ENCODE peak calls at places on chromosomes 2 and 18, in seven cellular contexts. M, U, B, C, K, Y and N are unnamed samples. For H3K27me3, the result is how much of the 10 kb centered on the place peaks cover.

GRCh38 chr2:148022351-148022750 is 1.5 kb downstream of the MBD5 start:
- DNase-seq in Y (no peak), U (no peak), K (no peak), C (no peak), B (no peak), M (no peak), N (no peak)

GRCh38 chr18:26862084-26862483 is 3.4 kb downstream of the AQP4 start:
- DNase-seq in M (no peak), Y (no peak), K (no peak), U (no peak), C (no peak), B (no peak), N (no peak)

GRCh38 chr18:46718501-46719341 is 38.1 kb downstream of the ST8SIA5 start:
- DNase-seq in Y (peak), B (no peak), C (no peak), U (no peak), K (no peak), M (no peak), N (peak)

GRCh38 chr2:179233037-179233436 is 31.6 kb downstream of the SESTD1 start:
- DNase-seq in Y (peak), K (no peak), M (no peak), U (no peak), B (no peak), C (no peak), N (no peak)

GRCh38 chr2:188789951-188790350 is 184.2 kb upstream of the COL3A1 start:
- DNase-seq in B (no peak), U (no peak), K (no peak), M (no peak), C (no peak), Y (no peak), N (no peak)

GRCh38 chr2:126802316-126802715 is 96.4 kb upstream of the TEX51 start:
- DNase-seq in Y (no peak), U (no peak), C (no peak), B (no peak), K (no peak), M (no peak), N (no peak)

GRCh38 chr18:46281185-46282176 is 177.3 kb downstream of the HAUS1 start:
- DNase-seq in K (peak), C (peak), B (peak), M (peak), Y (peak), U (peak), N (no peak)

GRCh38 chr2:205675861-205676516 is 6.3 kb upstream of the NRP2 start:
- DNase-seq in Y (peak), M (no peak), C (no peak), K (no peak), U (no peak), B (no peak), N (no peak)

GRCh38 chr18:6412933-6413472 is 1.7 kb downstream of the L3MBTL4 start:
- DNase-seq in B (no peak), M (no peak), C (no peak), K (no peak), Y (no peak), U (no peak), N (no peak)

GRCh38 chr18:55488473-55488872 is 99.5 kb downstream of the TCF4 start:
- DNase-seq in B (no peak), M (no peak), C (no peak), Y (no peak), U (no peak), K (peak), N (no peak)

GRCh38 chr2:205785507-205786222 is 103.4 kb downstream of the NRP2 start:
- DNase-seq in K (no peak), M (no peak), C (peak), Y (no peak), U (no peak), B (no peak), N (no peak)

GRCh38 chr2:230869691-230870543 is 5.2 kb downstream of the ITM2C start:
- DNase-seq in M (no peak), U (no peak), K (peak), C (no peak), Y (peak), B (no peak), N (no peak)

DNA sequence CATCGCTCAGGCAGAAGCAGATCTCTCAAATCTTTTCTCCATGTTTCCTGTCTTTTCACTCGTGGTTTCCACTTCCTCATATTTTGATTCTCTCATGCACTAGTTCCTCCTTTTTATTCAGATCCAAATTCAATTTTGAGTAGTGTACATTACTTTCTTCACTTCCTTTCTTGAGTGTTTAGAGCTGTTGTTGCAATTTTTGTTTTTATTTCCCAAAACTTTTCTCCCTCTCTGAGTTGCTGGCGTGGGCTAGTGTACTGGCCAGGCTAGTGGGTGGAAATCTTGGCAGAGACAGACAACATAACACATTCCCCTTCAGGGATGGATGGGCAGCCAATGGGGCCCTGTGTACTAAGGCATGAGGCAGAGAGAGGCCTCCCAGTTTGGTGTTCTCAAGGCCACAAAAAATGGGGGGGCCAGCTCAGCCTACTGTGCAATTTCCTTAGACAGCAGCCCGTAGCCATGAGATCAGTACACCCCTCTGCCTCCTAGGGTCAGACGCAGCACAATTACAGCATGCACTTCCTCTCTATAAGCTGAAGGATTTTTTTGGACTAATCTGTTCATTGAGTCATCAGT is 145.1 kb upstream of the PID1 start:
- DNase-seq in M (no peak), Y (peak), U (no peak), K (no peak), B (peak), C (peak), N (peak)
- H3K4me3 ChIP-seq in M (no peak), Y (no peak), U (no peak), K (no peak), B (no peak), C (no peak), N (no peak)

GRCh38 chr2:176159678-176160250 is 2.7 kb downstream of the HOXD3 start:
- DNase-seq in K (peak), C (no peak), Y (no peak), U (no peak), M (no peak), B (no peak), N (no peak)

GRCh38 chr2:176161817-176162626 is 4.9 kb downstream of the HOXD3 start:
- DNase-seq in B (no peak), K (peak), U (no peak), M (no peak), C (no peak), Y (no peak), N (no peak)

GRCh38 chr2:176160251-176161040 is 3.3 kb downstream of the HOXD3 start:
- DNase-seq in K (peak), U (no peak), B (no peak), M (no peak), Y (no peak), C (no peak), N (no peak)

GRCh38 chr2:176162911-176163654 is 6.0 kb downstream of the HOXD3 start:
- DNase-seq in K (peak), Y (no peak), U (no peak), M (no peak), C (no peak), B (no peak), N (no peak)

DNA sequence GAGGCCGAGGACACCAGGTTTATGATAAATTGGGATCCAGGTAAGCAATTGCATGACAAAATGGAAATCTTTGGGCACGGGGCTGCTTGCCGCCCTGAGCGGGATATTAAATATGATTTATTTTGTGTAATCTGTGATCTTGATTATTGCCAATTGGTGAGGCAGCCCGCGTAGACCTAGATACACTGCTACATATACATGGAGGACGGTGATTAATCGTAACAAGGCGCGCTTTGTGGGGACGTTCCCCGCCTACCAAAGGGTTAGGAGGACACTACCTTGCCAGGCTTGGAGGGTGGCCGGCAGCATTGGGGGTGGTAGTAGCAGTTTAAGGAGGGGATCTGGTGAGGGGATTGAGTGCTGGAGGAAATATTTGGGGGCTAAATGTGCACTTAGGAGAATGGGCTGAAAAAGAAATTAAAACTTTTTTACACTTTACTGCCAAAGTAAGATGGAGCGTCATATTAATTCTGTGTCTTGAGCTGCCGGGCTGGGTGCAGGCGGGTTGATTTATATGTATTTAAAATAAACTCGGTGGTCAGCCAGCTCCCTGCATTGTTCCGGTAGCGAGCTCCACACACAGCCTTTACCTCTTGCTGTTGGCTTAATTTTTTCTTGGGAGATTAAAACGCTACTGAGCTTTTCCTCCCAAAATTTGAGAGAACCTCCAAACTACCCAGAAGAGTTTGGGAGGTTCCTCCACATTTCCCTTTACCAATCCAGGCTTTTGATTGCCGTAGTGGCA is 4.1 kb downstream of the HOXD3 start:
- DNase-seq in Y (no peak), U (no peak), B (no peak), K (peak), M (no peak), C (no peak), N (no peak)
- H3K27me3 ChIP-seq in Y (under half), U (half or more), B (under half), K (half or more), M (half or more), C (half or more), N (half or more)

DNA sequence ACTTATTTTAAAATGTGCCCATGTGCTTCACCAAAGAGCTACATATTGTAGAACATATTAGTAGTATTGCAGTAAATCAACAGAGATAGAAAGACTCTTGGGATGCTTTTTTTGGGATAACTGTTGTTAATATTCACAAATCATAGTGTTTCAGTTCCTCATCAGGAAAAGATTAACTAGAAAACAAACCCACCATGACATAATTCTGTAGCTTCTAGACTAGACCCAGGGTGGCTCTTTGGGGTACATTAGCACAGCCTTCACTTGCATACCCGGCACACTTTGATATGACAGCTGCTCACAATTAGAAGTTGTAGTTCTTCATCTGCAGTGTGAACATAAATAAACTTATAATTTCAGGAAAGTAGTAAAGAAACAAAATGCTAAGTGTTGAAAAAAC is 154.2 kb downstream of the ATP9B start:
- DNase-seq in U (no peak), M (no peak), Y (no peak), C (no peak), K (no peak), B (no peak), N (no peak)
- H3K4me3 ChIP-seq in U (no peak), M (no peak), Y (no peak), C (no peak), K (no peak), B (no peak), N (no peak)

GRCh38 chr2:75173746-75174145 is 25.6 kb downstream of the TACR1 start:
- DNase-seq in Y (no peak), B (no peak), M (no peak), U (no peak), C (no peak), K (no peak), N (no peak)

GRCh38 chr2:75174519-75174918 is 24.8 kb downstream of the TACR1 start:
- DNase-seq in Y (no peak), K (no peak), C (no peak), B (no peak), M (no peak), U (no peak), N (no peak)

GRCh38 chr2:75177427-75177826 is 21.9 kb downstream of the TACR1 start:
- DNase-seq in B (no peak), C (no peak), Y (no peak), M (no peak), K (no peak), U (no peak), N (no peak)

GRCh38 chr2:75175473-75175872 is 23.8 kb downstream of the TACR1 start:
- DNase-seq in B (no peak), K (peak), Y (no peak), U (no peak), C (no peak), M (no peak), N (no peak)

DNA sequence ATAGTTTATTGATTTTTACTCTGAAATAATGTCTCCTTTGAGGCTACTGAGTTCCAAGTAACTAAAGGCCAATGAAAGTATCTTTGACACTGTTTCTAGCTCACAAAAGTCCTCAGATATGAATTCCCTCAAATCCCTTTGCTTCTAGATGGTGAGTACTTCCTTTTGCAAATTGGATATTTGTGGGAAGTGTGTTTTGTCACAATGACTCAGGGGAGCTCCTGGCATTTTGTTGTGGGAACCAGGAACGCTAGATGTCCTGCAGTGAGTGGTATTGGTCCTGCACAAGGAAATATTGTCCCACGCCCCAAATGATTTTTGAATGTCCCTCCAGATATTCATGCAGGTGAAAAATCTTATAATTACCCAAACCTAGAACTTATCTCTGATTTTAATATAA is 24.3 kb downstream of the TACR1 start:
- DNase-seq in U (no peak), Y (no peak), B (no peak), C (no peak), M (no peak), K (no peak), N (no peak)
- H3K27me3 ChIP-seq in U (under half), Y (under half), B (under half), C (under half), M (under half), K (half or more), N (under half)

DNA sequence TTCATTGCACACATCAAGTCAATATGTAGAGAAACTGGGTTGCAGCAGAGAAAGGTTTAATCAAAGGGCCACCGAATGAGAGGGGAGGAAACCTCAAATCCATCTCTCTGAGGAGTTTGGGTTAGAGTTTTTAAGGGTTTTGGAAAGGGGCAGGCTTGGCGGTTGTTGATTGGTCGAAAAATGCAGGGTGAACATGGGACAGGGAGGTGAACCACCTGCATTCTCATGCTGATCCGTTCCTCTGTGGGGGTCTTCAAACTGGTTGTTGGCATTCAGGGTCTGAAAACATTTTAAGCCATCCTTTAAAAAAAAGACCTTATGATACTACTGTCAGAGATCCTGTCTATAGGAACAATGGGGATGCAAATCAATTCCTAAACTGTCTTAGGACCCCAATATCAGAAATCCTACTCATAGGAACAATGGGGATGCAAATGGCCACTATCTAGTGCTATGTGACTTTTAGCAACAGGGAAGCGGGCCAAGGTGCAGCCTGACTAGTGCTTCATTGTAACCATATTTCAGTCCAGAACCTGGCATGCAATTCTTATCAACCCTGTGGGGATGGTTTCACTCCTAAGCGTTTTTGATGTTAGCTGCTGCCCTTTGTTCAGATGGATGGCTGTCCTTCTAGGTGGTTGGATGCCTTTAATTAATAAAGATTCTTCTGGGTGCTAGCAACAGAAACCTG is 120.1 kb upstream of the MGAT5 start:
- DNase-seq in K (no peak), C (no peak), Y (no peak), B (no peak), U (no peak), M (no peak), N (no peak)
- H3K4me3 ChIP-seq in K (no peak), C (no peak), Y (no peak), B (no peak), U (no peak), M (no peak), N (no peak)

GRCh38 chr2:233221378-233222063 is 30.0 kb upstream of the ATG16L1 start:
- DNase-seq in M (no peak), K (no peak), U (no peak), B (no peak), C (no peak), Y (no peak), N (no peak)

GRCh38 chr2:233213975-233214374 is 37.5 kb upstream of the ATG16L1 start:
- DNase-seq in B (no peak), M (no peak), U (no peak), C (no peak), K (no peak), Y (no peak), N (no peak)

GRCh38 chr2:233223059-233223894 is 28.2 kb upstream of the ATG16L1 start:
- DNase-seq in U (no peak), Y (no peak), K (no peak), B (no peak), M (no peak), C (no peak), N (no peak)

GRCh38 chr2:233213011-233213410 is 38.5 kb upstream of the ATG16L1 start:
- DNase-seq in C (no peak), U (no peak), M (no peak), Y (no peak), K (no peak), B (no peak), N (no peak)

GRCh38 chr2:233217892-233218377 is 33.5 kb upstream of the ATG16L1 start:
- DNase-seq in K (no peak), Y (no peak), M (no peak), U (no peak), B (no peak), C (no peak), N (no peak)
- H3K27me3 ChIP-seq in K (under half), Y (under half), M (under half), U (under half), B (under half), C (under half), N (under half)

DNA sequence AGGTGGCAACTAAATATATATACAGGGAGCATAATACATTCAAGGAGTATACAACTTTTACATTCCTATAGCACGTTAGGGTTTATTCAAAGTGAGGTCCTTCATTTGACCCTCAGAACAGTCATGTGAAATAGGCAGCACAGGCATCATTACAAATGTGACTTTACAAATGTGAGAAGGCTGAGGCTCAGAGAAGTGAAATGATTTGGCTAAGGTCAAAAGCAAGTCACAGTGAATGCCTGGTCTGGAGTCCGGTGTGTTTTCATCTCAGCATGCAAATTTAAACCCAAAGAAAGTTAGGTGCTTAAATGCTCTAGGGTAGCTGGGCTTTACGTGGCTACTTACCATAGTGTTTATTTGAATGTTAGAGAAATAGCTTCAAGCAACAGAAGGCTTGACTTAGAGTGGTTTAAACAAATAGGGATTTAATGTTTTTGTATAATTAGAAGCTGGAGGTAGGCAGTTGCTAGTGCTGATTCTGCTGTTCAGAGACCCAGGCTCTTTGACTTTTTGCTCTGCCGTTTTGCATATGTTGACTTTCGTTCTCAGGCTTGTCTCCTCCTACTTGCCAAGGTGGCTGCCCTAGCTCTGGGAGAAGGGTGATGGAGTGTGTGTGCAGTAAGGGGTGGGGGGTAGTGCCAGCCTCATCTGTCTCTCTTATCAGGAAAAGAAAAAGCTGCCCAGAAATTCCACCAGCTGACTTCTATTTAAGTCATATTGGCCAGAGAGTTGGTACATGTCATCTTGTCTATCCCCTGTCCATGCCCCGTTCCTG is 89.2 kb downstream of the PLCL1 start:
- DNase-seq in B (no peak), M (no peak), C (no peak), Y (no peak), U (no peak), K (no peak), N (no peak)
- H3K4me3 ChIP-seq in B (peak), M (no peak), C (no peak), Y (no peak), U (no peak), K (no peak), N (no peak)

GRCh38 chr2:204152616-204153015 is 216.1 kb downstream of the ICOS start:
- DNase-seq in K (no peak), M (no peak), Y (no peak), B (no peak), U (no peak), C (no peak), N (no peak)
- H3K27me3 ChIP-seq in K (under half), M (under half), Y (under half), B (under half), U (under half), C (under half), N (under half)